ENCODE peak calls at places on chromosomes 11 and 22, in seven cellular contexts. H is T-cell; C is RWPE1; R is HFF-Myc; Z is effector memory CD4-positive, alpha-beta T cell; I is GM13977; S is activated T-helper 9 cell treated with anti-CD3 and anti-CD28 coated beads, Interleukin-2, amount 50 U/mL, for 16 hours. A is an unnamed sample.

GRCh38 chr11:87076874-87077429 is 39.2 kb downstream of the TMEM135 start:
- DNase-seq in Z (no peak), S (no peak), H (no peak), C (no peak), R (no peak), I (no peak), A (no peak)

GRCh38 chr11:9802291-9802861 is 138.5 kb downstream of the SWAP70 start:
- DNase-seq in R (peak; percentile 88), Z (no peak), H (no peak), S (no peak), C (peak; percentile 33), I (no peak), A (no peak)

GRCh38 chr11:536841-537621 is at the start of gene LRRC56:
- DNase-seq in H (peak; percentile 73), Z (peak; percentile 90), C (peak; percentile 90), S (peak; percentile 88), R (peak; percentile 69), I (peak; percentile 99), A (peak; percentile 47)

GRCh38 chr11:7603031-7603781 is 70.1 kb downstream of the CYB5R2 start:
- DNase-seq in I (no peak), H (no peak), S (no peak), Z (no peak), R (peak; percentile 80), C (no peak), A (no peak)

GRCh38 chr22:19402642-19403191 is 28.8 kb downstream of the HIRA start:
- DNase-seq in R (no peak), C (no peak), Z (no peak), H (no peak), I (no peak), S (no peak), A (no peak)

GRCh38 chr22:42768385-42769035 is 47.8 kb upstream of the A4GALT start:
- DNase-seq in H (no peak), R (no peak), I (no peak), C (no peak), S (no peak), Z (no peak), A (no peak)

GRCh38 chr11:134014502-134014901 is 54.4 kb upstream of the JAM3 start:
- DNase-seq in R (no peak), H (no peak), C (no peak), S (no peak), Z (no peak), I (no peak), A (no peak)

GRCh38 chr22:47678667-47679287 is 916.3 kb downstream of the TBC1D22A start:
- DNase-seq in I (no peak), S (no peak), C (no peak), R (no peak), Z (no peak), H (no peak), A (no peak)

GRCh38 chr11:70142171-70142875 is 60.8 kb upstream of the FADD start:
- DNase-seq in S (no peak), C (peak; percentile 46), Z (no peak), R (no peak), H (no peak), I (no peak), A (no peak)

GRCh38 chr11:5596611-5597201 is at the start of gene TRIM6:
- DNase-seq in I (peak; percentile 24), S (no peak), C (peak; percentile 33), Z (no peak), H (no peak), R (no peak), A (no peak)

GRCh38 chr11:118615996-118616395 is 8.6 kb downstream of the PHLDB1 start:
- DNase-seq in H (no peak), R (no peak), Z (no peak), C (no peak), S (no peak), I (no peak), A (no peak)

GRCh38 chr22:17969732-17970131 is 54.6 kb downstream of the MICAL3 start:
- DNase-seq in C (peak; percentile 42), I (no peak), S (no peak), Z (no peak), R (no peak), H (no peak), A (no peak)

GRCh38 chr22:41873391-41873790 is 40.5 kb downstream of the SREBF2 start:
- DNase-seq in Z (no peak), S (no peak), H (no peak), I (no peak), R (no peak), C (no peak), A (no peak)

GRCh38 chr11:358129-358805 is 11.0 kb upstream of the B4GALNT4 start:
- DNase-seq in R (no peak), C (no peak), S (no peak), H (no peak), Z (no peak), I (no peak), A (no peak)

GRCh38 chr11:68998390-68998911 is 14.6 kb downstream of the MRGPRF start:
- DNase-seq in R (no peak), H (no peak), S (no peak), Z (no peak), C (no peak), I (no peak), A (no peak)

GRCh38 chr11:35688023-35688422 is 25.4 kb downstream of the TRIM44 start:
- DNase-seq in Z (no peak), R (no peak), S (no peak), C (no peak), I (no peak), H (no peak), A (no peak)